ENCODE peak calls at places on chromosomes 7 and 10, in seven cellular contexts. C, X, R, M, Z, G and L are unnamed samples.
A peak's percentile ranks its signal among the peaks of the same experiment; 100 is the strongest.

GRCh38 chr10:121310151-121310711 is 288.0 kb downstream of the FGFR2 start:
- DNase-seq in C (no peak), X (no peak), R (no peak), M (no peak), Z (no peak), G (no peak), L (no peak)

GRCh38 chr7:46257766-46258448 is 336.8 kb upstream of the IGFBP3 start:
- DNase-seq in C (peak; percentile 15), X (no peak), R (peak; percentile 26), M (no peak), Z (no peak), G (no peak), L (no peak)

GRCh38 chr10:30803901-30804322 is 174.4 kb upstream of the LYZL2 start:
- DNase-seq in C (no peak), X (peak; percentile 50), R (no peak), M (no peak), Z (peak; percentile 83), G (peak; percentile 83), L (no peak)

GRCh38 chr7:20539201-20539600 is 76.3 kb upstream of the ABCB5 start:
- DNase-seq in C (peak; percentile 4), X (no peak), R (no peak), M (peak; percentile 20), Z (no peak), G (no peak), L (no peak)

GRCh38 chr7:71824356-71824755 is 587.8 kb downstream of the CALN1 start:
- DNase-seq in C (no peak), X (no peak), R (no peak), M (no peak), Z (no peak), G (no peak), L (peak; percentile 14)

GRCh38 chr10:118907051-118907450 is 122.5 kb upstream of the NANOS1 start:
- DNase-seq in C (no peak), X (no peak), R (no peak), M (no peak), Z (no peak), G (no peak), L (no peak)

GRCh38 chr10:47026301-47027107 is 115.3 kb downstream of the PTPN20 start:
- DNase-seq in C (no peak), X (no peak), R (no peak), M (no peak), Z (peak; percentile 47), G (no peak), L (no peak)

GRCh38 chr10:21265622-21266021 is 259.9 kb downstream of the SKIDA1 start:
- DNase-seq in C (peak; percentile 38), X (no peak), R (no peak), M (no peak), Z (no peak), G (no peak), L (no peak)

GRCh38 chr10:61871487-61871886 is 30.0 kb upstream of the ARID5B start:
- DNase-seq in C (no peak), X (no peak), R (no peak), M (no peak), Z (no peak), G (no peak), L (no peak)

GRCh38 chr7:74248156-74248555 is 6.0 kb downstream of the RFC2 start:
- DNase-seq in C (no peak), X (no peak), R (no peak), M (no peak), Z (no peak), G (no peak), L (no peak)
- H3K4me1 ChIP-seq in C (peaks cover 4% of the 10 kb centered on the region), X (peaks cover 5% of the 10 kb centered on the region), R (peaks cover under 1% of the 10 kb centered on the region), M (peaks cover 14% of the 10 kb centered on the region), Z (peaks cover 2% of the 10 kb centered on the region), G (peaks cover 4% of the 10 kb centered on the region), L (no peaks in the 10 kb centered on the region)

GRCh38 chr10:6271663-6272062 is 68.9 kb downstream of the PFKFB3 start:
- DNase-seq in C (no peak), X (no peak), R (no peak), M (no peak), Z (no peak), G (no peak), L (no peak)

GRCh38 chr10:6274040-6274439 is 71.3 kb downstream of the PFKFB3 start:
- DNase-seq in C (no peak), X (no peak), R (no peak), M (no peak), Z (no peak), G (no peak), L (no peak)

GRCh38 chr10:6273351-6273750 is 70.6 kb downstream of the PFKFB3 start:
- DNase-seq in C (no peak), X (no peak), R (no peak), M (no peak), Z (no peak), G (no peak), L (no peak)

GRCh38 chr10:6270951-6271350 is 68.2 kb downstream of the PFKFB3 start:
- DNase-seq in C (no peak), X (no peak), R (no peak), M (no peak), Z (no peak), G (no peak), L (no peak)

DNA sequence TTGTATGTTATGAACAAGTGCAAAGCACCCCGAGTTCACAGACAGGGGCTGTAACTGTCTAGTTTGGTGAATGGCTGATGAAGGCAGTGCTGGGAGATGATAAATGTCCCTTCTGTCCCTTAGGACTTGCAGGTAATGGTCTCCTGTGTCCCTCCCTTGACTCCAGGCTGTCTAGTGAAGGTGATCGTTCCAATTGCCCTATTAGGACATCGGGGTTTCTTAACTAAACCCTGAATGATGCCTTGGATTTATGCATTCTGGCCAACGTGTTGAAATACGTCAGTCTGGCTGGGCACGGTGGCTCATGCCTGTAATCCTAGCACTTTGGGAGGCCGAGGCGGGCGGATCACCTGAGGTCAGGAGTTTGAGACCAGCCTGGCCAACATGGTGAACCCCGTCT is 69.4 kb downstream of the PFKFB3 start:
- DNase-seq in C (no peak), X (no peak), R (no peak), M (no peak), Z (no peak), G (no peak), L (no peak)
- H3K27ac ChIP-seq in C (peak overlapping the region; percentile 100), X (no peak overlapping the region), R (no peak overlapping the region), M (no peak overlapping the region), Z (no peak overlapping the region), G (no peak overlapping the region), L (no peak overlapping the region)

GRCh38 chr7:50367098-50367497 is 62.6 kb downstream of the IKZF1 start:
- DNase-seq in C (no peak), X (no peak), R (no peak), M (no peak), Z (no peak), G (no peak), L (no peak)
- H3K4me1 ChIP-seq in C (no peaks in the 10 kb centered on the region), X (no peaks in the 10 kb centered on the region), R (no peaks in the 10 kb centered on the region), M (peaks cover 25% of the 10 kb centered on the region), Z (no peaks in the 10 kb centered on the region), G (no peaks in the 10 kb centered on the region), L (no peaks in the 10 kb centered on the region)

GRCh38 chr7:94276046-94276445 is 118.6 kb upstream of the COL1A2 start:
- DNase-seq in C (no peak), X (no peak), R (no peak), M (no peak), Z (no peak), G (no peak), L (no peak)
- H3K27ac ChIP-seq in C (peak overlapping the region; percentile 20), X (no peak overlapping the region), R (no peak overlapping the region), M (no peak overlapping the region), Z (no peak overlapping the region), G (no peak overlapping the region), L (no peak overlapping the region)

DNA sequence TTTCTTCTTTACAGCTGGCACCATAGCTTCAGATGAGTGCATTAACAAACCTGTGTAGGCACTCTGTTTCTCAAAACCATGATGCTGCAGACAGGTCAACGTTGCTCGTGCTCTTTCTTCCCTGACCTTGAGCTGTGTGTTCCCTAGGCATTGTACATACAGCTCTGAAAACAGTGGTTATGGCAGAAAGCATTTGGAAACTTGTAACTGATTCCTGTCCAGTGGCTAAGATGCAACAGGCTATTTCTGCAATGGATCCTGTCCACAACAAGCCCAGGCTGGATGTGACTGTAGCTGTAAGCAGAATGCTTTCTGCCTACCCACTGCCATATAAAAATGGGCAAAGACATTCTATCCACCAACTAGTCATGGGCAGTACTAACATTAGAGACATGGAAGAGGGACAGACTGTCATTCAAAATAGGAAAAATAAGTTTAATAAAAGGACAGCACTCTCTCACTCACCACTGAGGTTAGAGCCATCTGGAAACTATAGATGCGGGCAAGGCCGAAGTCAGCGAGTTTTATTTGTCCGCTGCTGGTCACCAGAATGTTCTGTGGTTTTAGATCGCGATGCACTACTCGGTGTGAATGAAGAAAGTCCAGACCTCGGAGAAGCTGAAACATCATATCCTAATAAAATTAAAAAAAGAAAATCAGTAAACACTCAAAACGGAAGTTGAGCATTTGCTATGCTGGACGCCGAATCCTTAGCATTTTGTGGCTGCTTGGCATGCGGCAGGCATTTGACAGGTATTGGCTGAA is 111.0 kb downstream of the CDK6 start:
- DNase-seq in C (no peak), X (no peak), R (no peak), M (no peak), Z (no peak), G (no peak), L (no peak)
- H3K4me1 ChIP-seq in C (peaks cover 27% of the 10 kb centered on the region), X (peaks cover 61% of the 10 kb centered on the region), R (peaks cover 25% of the 10 kb centered on the region), M (peaks cover 11% of the 10 kb centered on the region), Z (peaks cover 5% of the 10 kb centered on the region), G (peaks cover 7% of the 10 kb centered on the region), L (peaks cover 8% of the 10 kb centered on the region)